ENCODE peak calls at places on chromosome 13, in six cellular contexts. O is psoas muscle, C is upper lobe of right lung, N is tibial artery, R is colonic mucosa, B is kidney. U is an unnamed sample. For H3K9me3, the result is how much of the 10 kb centered on the place peaks cover.

GRCh38 chr13:49292742-49293498 is 45.2 kb downstream of the CDADC1 start:
- DNase-seq in R (no peak), N (peak), C (no peak), B (no peak), O (peak), U (no peak)

GRCh38 chr13:105343134-105343806 is 1192.2 kb downstream of the EFNB2 start:
- DNase-seq in R (no peak), C (no peak), B (no peak), N (no peak), O (no peak), U (no peak)

GRCh38 chr13:97944396-97945029 is 9.0 kb upstream of the IPO5 start:
- DNase-seq in R (no peak), O (no peak), B (no peak), N (no peak), C (no peak), U (no peak)

GRCh38 chr13:107803822-107804495 is 411.4 kb downstream of the LIG4 start:
- DNase-seq in R (no peak), C (no peak), O (no peak), N (no peak), B (no peak), U (no peak)

GRCh38 chr13:101115762-101116161 is 300.5 kb downstream of the NALCN start:
- DNase-seq in B (no peak), O (no peak), N (no peak), C (no peak), R (no peak), U (no peak)

GRCh38 chr13:40505196-40505595 is 161.2 kb downstream of the FOXO1 start:
- DNase-seq in C (no peak), O (no peak), B (no peak), N (no peak), R (no peak), U (no peak)

GRCh38 chr13:19161308-19161707 is 20.3 kb downstream of the TUBA3C start:
- DNase-seq in N (no peak), B (no peak), C (peak), O (no peak), R (no peak), U (no peak)

GRCh38 chr13:29624997-29625396 is 29.5 kb upstream of the SLC7A1 start:
- DNase-seq in B (no peak), R (no peak), N (no peak), C (no peak), O (no peak), U (no peak)

GRCh38 chr13:113999618-113999910 is 25.7 kb upstream of the C13orf46 start:
- DNase-seq in C (no peak), O (peak), B (peak), R (no peak), N (no peak), U (no peak)

GRCh38 chr13:61413572-61413971 is 2.1 kb downstream of the PCDH20 start:
- DNase-seq in B (peak), N (no peak), C (peak), R (no peak), O (peak), U (no peak)
- H3K9me3 ChIP-seq in B (under half), N (under half), C (under half), R (under half), O (under half), U (under half)

DNA sequence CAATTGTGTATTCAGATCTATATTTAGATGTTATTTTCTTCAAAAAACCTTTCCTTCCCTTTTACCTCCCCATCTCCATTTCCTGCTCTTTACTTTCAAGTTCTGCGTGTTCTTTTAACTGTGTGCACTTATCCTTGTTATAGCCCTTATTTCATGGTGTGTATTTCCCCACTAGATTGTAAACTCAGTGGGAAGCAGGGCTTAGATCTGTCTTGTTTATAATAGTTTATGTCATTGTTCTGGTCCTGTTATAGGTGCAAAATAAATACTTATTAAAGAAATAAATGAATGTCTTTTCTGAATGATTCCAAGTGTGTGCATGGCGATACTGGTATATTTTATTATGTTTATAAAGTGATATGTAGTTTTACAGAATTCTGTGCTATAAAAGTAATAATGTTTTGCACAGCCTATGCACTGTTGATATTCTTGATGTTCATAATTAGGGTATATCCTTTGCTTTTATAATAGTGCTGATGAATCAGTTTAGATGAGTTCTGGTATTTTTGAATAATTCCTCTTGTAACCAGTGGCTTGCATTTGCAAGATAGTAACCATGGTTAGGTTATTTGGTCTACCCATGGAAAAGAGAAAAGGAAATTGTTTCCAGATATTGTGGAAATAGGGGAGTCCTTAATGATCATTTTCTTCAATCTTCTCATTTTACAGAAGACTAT is 12.1 kb downstream of the NDFIP2 start:
- DNase-seq in C (no peak), N (no peak), R (no peak), B (no peak), O (no peak), U (no peak)
- H3K4me3 ChIP-seq in C (no peak), N (no peak), R (peak), B (no peak), O (no peak), U (no peak)

DNA sequence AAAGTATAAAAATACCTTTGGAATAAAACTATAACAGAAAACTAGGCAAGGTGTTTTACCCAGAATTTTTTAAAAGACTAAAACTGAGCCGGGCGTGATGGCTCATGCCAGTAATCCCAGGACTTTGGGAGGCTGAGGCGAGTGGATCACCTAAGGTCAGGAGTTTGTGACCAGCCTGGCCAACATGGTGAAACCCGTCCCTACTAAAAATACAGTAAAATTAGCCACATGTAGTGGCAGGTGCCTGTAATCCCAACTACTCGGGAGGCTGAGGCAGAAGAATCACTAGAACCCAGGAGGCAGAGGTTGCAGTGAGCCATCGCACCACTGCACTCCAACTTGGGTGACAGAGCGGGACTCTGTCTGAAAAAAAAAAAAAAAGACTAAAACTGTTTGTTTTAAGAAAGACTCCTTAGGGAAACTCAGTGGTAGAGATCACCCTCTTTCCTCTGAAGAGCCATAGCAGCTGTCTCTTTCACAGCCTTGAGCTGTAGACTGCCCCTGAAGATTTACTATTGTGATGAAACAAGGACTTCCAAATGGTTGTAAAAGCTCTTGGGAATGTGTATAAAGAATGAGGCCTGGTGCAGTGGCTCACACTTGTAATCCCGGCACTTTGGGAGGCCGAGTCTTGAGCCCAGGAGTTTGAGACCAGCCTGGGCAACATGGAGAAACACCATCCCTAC is 14.7 kb upstream of the KCTD4 start:
- DNase-seq in C (no peak), B (no peak), O (no peak), N (no peak), R (no peak), U (no peak)
- TF ChIP-seq CTCF in C (no peak), B (no peak), O (no peak), N (no peak), R (no peak), U (no peak)

DNA sequence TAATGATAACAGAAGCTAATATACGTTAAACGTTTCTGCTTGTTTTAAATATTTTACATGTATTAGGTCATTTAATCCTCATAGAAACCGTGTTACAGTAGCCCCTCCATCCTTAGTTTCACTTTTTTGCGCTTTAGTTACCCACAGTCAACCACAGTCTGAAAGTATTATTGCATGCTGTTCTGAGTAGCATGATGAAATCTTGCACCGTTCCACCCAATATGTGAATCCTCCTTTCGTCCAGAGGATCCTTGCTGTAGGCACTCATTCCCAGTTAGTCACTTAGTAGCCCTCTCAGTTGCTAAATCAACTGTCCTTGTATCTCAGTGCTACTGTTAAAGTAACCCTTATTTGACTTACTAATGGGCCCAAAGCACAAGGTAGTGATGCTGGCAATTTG is 257.8 kb downstream of the ENOX1 start:
- DNase-seq in C (no peak), B (no peak), O (no peak), R (no peak), N (no peak), U (no peak)
- H3K9me3 ChIP-seq in C (under half), B (under half), O (under half), R (under half), N (under half), U (under half)

DNA sequence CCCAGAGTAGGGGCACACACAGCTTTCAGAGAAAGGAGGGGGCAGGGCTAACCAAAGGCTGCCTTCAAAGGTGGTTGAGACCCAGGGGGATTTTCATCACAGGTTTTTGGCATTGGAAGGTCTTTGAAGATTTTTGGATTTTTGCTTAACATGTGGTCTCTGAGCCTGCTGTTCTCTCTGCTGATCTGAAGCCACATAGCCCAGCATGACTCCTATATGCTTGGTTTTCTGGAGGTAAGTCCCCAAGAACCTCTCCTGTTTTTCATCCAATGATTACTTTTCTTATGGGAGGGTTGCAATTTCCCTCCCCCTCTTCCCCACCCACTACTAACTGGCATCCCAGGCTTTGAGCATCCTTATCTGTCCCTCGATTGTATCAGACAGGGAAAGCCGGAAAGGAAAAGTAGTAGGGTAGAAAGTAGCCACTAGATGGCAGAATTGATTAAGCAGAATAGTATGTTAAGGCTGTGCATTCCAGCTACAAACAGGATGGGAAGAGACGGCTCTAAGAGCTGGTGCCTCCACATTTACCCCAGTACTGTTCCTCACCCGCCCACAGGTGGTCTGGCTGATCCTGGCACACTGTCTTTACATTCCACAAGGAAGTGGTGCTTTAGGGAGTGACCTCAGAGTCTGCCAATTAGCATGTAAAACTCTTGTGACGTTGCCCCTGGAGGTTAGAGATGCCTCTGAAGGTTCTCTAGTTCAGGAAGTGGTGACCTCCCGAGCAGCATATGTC is 218.9 kb upstream of the EDNRB start:
- DNase-seq in B (no peak), N (no peak), R (no peak), O (no peak), C (no peak), U (peak)
- H3K4me3 ChIP-seq in B (no peak), N (no peak), R (no peak), O (no peak), C (no peak), U (no peak)

GRCh38 chr13:106570354-106570822 is 2.5 kb upstream of the ARGLU1 start:
- DNase-seq in R (peak), N (peak), C (peak), O (peak), B (peak), U (peak)
- TF ChIP-seq CTCF in R (no peak), N (no peak), C (no peak), O (no peak), B (no peak), U (no peak)

GRCh38 chr13:103291693-103292572 is 225.7 kb upstream of the SLC10A2 start:
- DNase-seq in O (no peak), R (no peak), B (no peak), N (no peak), C (no peak), U (no peak)
- H3K9me3 ChIP-seq in O (under half), R (under half), B (under half), N (under half), C (under half), U (under half)

DNA sequence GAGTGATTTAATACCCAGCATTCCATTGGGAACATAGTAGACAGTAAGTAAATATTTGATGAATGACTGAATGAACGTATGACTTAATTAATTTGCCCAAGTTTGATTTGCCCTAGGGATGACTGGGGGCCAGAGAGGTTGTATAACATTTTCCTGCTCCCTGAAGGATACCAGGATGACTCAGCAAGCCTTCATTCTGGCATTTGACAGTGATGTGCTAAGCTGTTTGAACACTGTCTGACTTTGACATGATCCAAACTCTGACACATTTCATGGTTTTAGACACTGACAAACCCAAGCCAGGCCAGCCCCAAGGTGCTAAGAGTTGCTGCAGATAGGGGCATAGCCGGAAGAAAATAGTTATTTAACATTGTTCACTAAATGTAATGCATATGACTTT is 53.4 kb upstream of the KLF12 start:
- DNase-seq in C (no peak), R (no peak), B (no peak), O (peak), N (no peak), U (no peak)
- H3K4me3 ChIP-seq in C (no peak), R (no peak), B (no peak), O (no peak), N (no peak), U (no peak)

GRCh38 chr13:24512208-24513068 is at the start of gene PARP4:
- DNase-seq in R (peak), O (peak), B (peak), C (peak), N (peak), U (peak)
- TF ChIP-seq CTCF in R (no peak), O (no peak), B (no peak), C (no peak), N (no peak), U (no peak)

GRCh38 chr13:54185101-54185500 is 1156.5 kb downstream of the OLFM4 start:
- DNase-seq in B (no peak), C (no peak), N (no peak), R (no peak), O (no peak), U (no peak)

GRCh38 chr13:54183166-54183565 is 1154.6 kb downstream of the OLFM4 start:
- DNase-seq in C (no peak), B (no peak), O (no peak), N (no peak), R (no peak), U (no peak)

GRCh38 chr13:54185785-54186184 is 1157.2 kb downstream of the OLFM4 start:
- DNase-seq in N (no peak), R (no peak), C (no peak), B (no peak), O (no peak), U (no peak)

GRCh38 chr13:54184576-54184975 is 1156.0 kb downstream of the OLFM4 start:
- DNase-seq in R (no peak), O (no peak), N (no peak), C (no peak), B (no peak), U (no peak)

DNA sequence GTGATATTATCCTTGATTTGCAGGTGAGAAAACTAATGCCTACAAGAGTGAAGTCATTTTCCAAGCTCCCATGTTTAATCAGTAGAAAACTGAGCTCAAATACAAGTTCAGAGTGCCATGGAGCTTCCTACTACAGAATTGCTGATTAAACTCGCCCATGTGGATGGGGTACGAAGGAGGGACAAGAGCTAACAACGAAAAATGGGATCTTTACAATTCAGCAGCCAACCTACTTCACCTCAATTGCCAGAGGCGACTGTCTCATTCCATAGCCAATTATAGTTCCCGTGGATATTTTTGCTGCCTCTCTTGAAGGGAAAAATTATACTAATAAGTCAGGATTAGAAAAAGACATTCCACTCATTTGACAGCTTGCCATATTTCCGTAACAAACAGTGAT is 1155.1 kb downstream of the OLFM4 start:
- DNase-seq in C (no peak), N (no peak), R (no peak), B (no peak), O (no peak), U (no peak)
- H3K9me3 ChIP-seq in C (under half), N (under half), R (under half), B (under half), O (under half), U (under half)